ENCODE peak calls at places on chromosomes 13 and 19, in six cellular contexts. Q is thoracic aorta, W is heart right ventricle, L is adrenal gland, Z is DND-41, S is aorta. G is an unnamed sample.

GRCh38 chr19:44848805-44849457 is 2.8 kb downstream of the NECTIN2 start:
- DNase-seq in Q (no peak), W (peak; percentile 37), L (peak; percentile 74), Z (no peak), S (peak; percentile 78), G (no peak)

GRCh38 chr19:31312004-31312403 is 37.2 kb downstream of the TSHZ3 start:
- DNase-seq in Q (no peak), W (peak; percentile 34), L (peak; percentile 52), Z (no peak), S (no peak), G (no peak)

GRCh38 chr13:36244073-36244472 is 29.7 kb upstream of the SOHLH2 start:
- DNase-seq in Q (no peak), W (no peak), L (no peak), Z (no peak), S (no peak), G (no peak)

GRCh38 chr19:52638601-52639000 is 446 bp upstream of the ZNF83 start:
- DNase-seq in Q (no peak), W (peak; percentile 6), L (peak; percentile 62), Z (no peak), S (peak; percentile 79), G (peak; percentile 13)

GRCh38 chr13:81773263-81773662 is 1432.3 kb upstream of the SPRY2 start:
- DNase-seq in Q (no peak), W (no peak), L (no peak), Z (no peak), S (no peak), G (no peak)

GRCh38 chr13:50015263-50015662 is at the start of gene KCNRG:
- DNase-seq in Q (no peak), W (no peak), L (no peak), Z (no peak), S (no peak), G (no peak)

GRCh38 chr13:59946924-59947323 is 216.8 kb downstream of the DIAPH3 start:
- DNase-seq in Q (no peak), W (no peak), L (no peak), Z (no peak), S (no peak), G (no peak)

GRCh38 chr19:32208060-32208459 is 137.3 kb upstream of the ZNF507 start:
- DNase-seq in Q (no peak), W (no peak), L (no peak), Z (no peak), S (no peak), G (no peak)

GRCh38 chr13:42153371-42153770 is 104.9 kb downstream of the DGKH start:
- DNase-seq in Q (no peak), W (no peak), L (no peak), Z (no peak), S (no peak), G (no peak)

GRCh38 chr13:36965767-36966166 is 33.4 kb downstream of the ALG5 start:
- DNase-seq in Q (no peak), W (no peak), L (no peak), Z (no peak), S (no peak), G (no peak)

GRCh38 chr13:51681037-51681678 is 96.9 kb downstream of the WDFY2 start:
- DNase-seq in Q (no peak), W (no peak), L (no peak), Z (no peak), S (no peak), G (no peak)

GRCh38 chr19:7450243-7451223 is 38.3 kb downstream of the PEX11G start:
- DNase-seq in Q (no peak), W (no peak), L (no peak), Z (no peak), S (no peak), G (no peak)

GRCh38 chr19:14369399-14370168 is 11.7 kb upstream of the ADGRE5 start:
- DNase-seq in Q (no peak), W (peak; percentile 50), L (peak; percentile 62), Z (no peak), S (peak; percentile 92), G (no peak)

GRCh38 chr13:109655611-109656010 is 130.8 kb downstream of the IRS2 start:
- DNase-seq in Q (no peak), W (no peak), L (no peak), Z (no peak), S (no peak), G (no peak)

GRCh38 chr19:39430675-39431593 is 4.8 kb downstream of the RPS16 start:
- DNase-seq in Q (peak; percentile 32), W (peak; percentile 48), L (no peak), Z (no peak), S (no peak), G (no peak)

GRCh38 chr13:114049026-114049425 is 75.2 kb upstream of the C13orf46 start:
- DNase-seq in Q (no peak), W (no peak), L (no peak), Z (no peak), S (no peak), G (no peak)

GRCh38 chr19:3627351-3627723 is 747 bp upstream of the CACTIN start:
- DNase-seq in Q (no peak), W (no peak), L (no peak), Z (no peak), S (no peak), G (no peak)

GRCh38 chr19:29084266-29084665 is 128.7 kb downstream of the UQCRFS1 start:
- DNase-seq in Q (no peak), W (no peak), L (no peak), Z (no peak), S (no peak), G (no peak)

GRCh38 chr13:111184685-111185401 is 69.7 kb downstream of the ARHGEF7 start:
- DNase-seq in Q (no peak), W (peak; percentile 78), L (peak; percentile 57), Z (peak; percentile 94), S (no peak), G (no peak)

GRCh38 chr13:101157261-101157660 is 259.0 kb downstream of the NALCN start:
- DNase-seq in Q (no peak), W (no peak), L (no peak), Z (no peak), S (no peak), G (no peak)

GRCh38 chr19:4867534-4868285 is at the start of gene PLIN3:
- DNase-seq in Q (peak; percentile 95), W (peak; percentile 98), L (peak; percentile 98), Z (peak; percentile 94), S (peak; percentile 100), G (peak; percentile 96)

GRCh38 chr19:4866595-4867424 is 657 bp downstream of the PLIN3 start:
- DNase-seq in Q (no peak), W (peak; percentile 42), L (peak; percentile 69), Z (peak; percentile 83), S (peak; percentile 89), G (peak; percentile 51)

GRCh38 chr19:4871711-4872110 is 4.2 kb upstream of the PLIN3 start:
- DNase-seq in Q (no peak), W (no peak), L (no peak), Z (no peak), S (no peak), G (no peak)

GRCh38 chr19:4868286-4868834 is 893 bp upstream of the PLIN3 start:
- DNase-seq in Q (no peak), W (no peak), L (no peak), Z (no peak), S (no peak), G (no peak)

DNA sequence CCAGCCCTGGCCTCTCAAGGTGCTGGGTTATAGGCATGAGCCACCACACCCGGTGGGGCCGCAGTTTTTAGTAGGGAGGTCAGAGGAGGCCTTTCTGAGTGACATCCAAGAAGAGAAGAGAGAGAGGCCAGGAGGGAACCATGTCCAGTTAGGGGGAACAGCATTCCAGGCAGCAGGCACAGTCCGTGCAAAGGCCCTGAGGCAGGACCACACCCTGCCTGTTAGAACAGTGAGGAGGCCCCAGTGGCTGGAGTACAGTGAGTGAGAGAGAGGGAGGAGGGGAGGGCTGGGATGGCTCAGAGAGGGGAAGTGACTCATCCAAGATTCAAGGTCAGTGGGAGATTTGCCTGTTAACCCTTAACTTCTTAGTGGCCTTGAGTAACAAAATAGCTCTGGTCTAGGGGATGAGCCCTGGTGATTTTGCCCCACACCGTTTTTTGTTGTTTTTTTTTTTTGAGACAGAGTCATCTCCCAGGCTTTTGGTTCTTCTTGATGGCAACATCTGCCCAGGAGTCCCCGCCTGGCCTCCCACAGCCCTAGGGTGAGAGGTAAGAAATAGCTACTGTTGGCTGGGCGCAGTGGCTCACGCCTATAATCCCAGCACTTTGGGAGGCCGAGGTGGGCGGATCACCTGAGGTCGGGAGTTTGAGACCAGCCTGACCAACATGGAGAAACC is 2.7 kb upstream of the PLIN3 start:
- DNase-seq in Q (peak; percentile 60), W (no peak), L (peak; percentile 88), Z (no peak), S (peak; percentile 87), G (peak; percentile 25)
- H3K27ac ChIP-seq in Q (no peak overlapping the region), W (no peak overlapping the region), L (no peak overlapping the region), Z (no peak overlapping the region), S (no peak overlapping the region), G (no peak overlapping the region)

DNA sequence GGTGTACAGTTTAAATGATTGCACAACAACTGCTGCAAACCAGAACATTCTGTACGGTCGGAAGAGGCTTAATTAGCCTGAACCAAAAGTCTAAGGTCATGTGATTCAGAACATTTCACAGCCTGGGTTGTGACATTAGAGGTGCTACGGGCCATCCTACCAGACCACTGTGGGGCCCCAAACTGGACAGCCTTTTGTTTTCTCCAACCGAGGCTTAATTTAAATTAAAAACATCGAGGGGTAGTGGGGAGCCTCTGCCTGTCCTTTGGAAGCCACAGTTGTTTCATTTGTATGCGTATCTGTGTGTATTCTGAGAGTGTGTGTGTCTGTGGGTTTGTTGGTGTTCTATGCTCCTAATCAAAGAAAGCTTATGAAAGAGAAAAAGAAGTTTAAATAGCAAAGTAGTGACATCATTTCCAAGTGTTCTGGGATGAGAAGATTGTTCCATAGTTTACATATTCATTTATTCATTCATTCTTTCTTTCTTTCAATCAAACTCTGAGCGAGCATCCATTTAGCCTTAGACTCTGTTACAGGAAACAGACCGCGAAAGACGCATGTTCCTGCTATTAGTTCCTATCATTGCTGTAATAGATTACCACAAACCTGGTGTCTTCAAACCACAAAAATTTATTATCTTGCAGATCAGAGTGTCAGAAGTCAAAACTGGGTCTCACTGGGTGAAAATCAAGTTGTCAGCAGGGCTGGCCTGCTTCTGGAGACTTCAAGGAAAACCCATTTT is 444.8 kb downstream of the FOXO1 start:
- DNase-seq in Q (no peak), W (no peak), L (no peak), Z (peak; percentile 6), S (no peak), G (peak; percentile 62)
- H3K27ac ChIP-seq in Q (peak overlapping the region; percentile 53), W (peak overlapping the region; percentile 35), L (peak overlapping the region; percentile 45), Z (no peak overlapping the region), S (no peak overlapping the region), G (peak overlapping the region; percentile 62)

GRCh38 chr13:26202365-26202972 is 19.6 kb downstream of the RNF6 start:
- DNase-seq in Q (no peak), W (no peak), L (no peak), Z (no peak), S (no peak), G (no peak)
- H3K27ac ChIP-seq in Q (peak overlapping the region; percentile 64), W (peak overlapping the region; percentile 42), L (no peak overlapping the region), Z (no peak overlapping the region), S (no peak overlapping the region), G (no peak overlapping the region)

DNA sequence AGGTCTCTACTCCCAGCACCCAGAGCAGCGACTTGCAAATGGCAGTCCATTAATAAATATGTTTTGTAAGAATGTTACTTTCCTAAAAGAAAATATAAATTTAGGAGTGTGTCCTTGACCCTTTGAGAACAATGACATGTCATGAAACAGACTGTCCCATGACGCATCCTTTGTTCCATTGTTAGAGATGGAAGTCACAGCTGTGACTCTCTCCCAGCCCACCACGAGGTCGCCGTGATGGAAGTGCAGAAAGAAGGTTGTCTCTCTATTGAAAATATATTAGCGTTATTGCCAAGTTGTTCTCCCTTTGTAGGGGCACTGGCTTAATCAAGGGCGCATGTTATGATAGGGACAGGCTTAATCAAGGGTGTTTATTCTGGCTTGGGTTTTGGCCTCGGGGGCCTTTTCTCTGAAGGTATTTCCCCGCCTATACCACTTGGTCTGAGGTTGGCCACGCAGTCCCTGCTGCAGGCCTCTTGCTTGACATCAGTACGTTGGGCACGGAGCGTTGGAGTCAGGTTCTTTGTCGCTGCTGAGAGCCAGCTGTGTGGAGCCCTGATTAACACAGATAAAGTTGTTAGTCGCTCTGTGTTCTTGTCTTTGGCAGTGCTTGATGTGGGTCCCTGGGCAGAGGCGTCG is 126.7 kb upstream of the ZNF536 start:
- DNase-seq in Q (no peak), W (no peak), L (peak; percentile 25), Z (no peak), S (no peak), G (no peak)
- H3K27ac ChIP-seq in Q (no peak overlapping the region), W (no peak overlapping the region), L (no peak overlapping the region), Z (no peak overlapping the region), S (no peak overlapping the region), G (no peak overlapping the region)

G was measured in body of pancreas.